ENCODE peak calls at places on chromosomes 2 and 18, in five cellular contexts. H is kidney epithelial cell; Q is brain microvascular endothelial cell; U is CD8-positive, alpha-beta T cell; C is body of pancreas. P is an unnamed sample. For H3K27me3, the result is how much of the 10 kb centered on the place peaks cover.

GRCh38 chr2:3280683-3281520 is 96.7 kb downstream of the EIPR1 start:
- DNase-seq in H (no peak), Q (no peak), U (no peak), C (no peak), P (no peak)

GRCh38 chr18:67243799-67244587 is 272.5 kb downstream of the DSEL start:
- DNase-seq in H (no peak), Q (peak), U (no peak), C (no peak), P (peak)

GRCh38 chr18:50169149-50169548 is 25.8 kb downstream of the MYO5B start:
- DNase-seq in H (no peak), Q (no peak), U (no peak), C (no peak), P (no peak)

GRCh38 chr18:23504720-23505119 is 1.4 kb downstream of the RMC1 start:
- DNase-seq in H (no peak), Q (no peak), U (no peak), C (peak), P (no peak)

GRCh38 chr18:35695803-35696202 is 114.3 kb downstream of the GALNT1 start:
- DNase-seq in H (no peak), Q (no peak), U (no peak), C (peak), P (no peak)

GRCh38 chr2:69779258-69779989 is 37.5 kb downstream of the ANXA4 start:
- DNase-seq in H (no peak), Q (peak), U (no peak), C (no peak), P (peak)

GRCh38 chr2:221429741-221430491 is 142.2 kb downstream of the EPHA4 start:
- DNase-seq in H (no peak), Q (no peak), U (no peak), C (peak), P (peak)

GRCh38 chr18:46636040-46636630 is 20.9 kb downstream of the LOXHD1 start:
- DNase-seq in H (no peak), Q (no peak), U (no peak), C (no peak), P (no peak)

GRCh38 chr2:233480490-233481202 is 85.9 kb downstream of the USP40 start:
- DNase-seq in H (no peak), Q (no peak), U (no peak), C (no peak), P (peak)

GRCh38 chr2:72915907-72916742 is 1.2 kb upstream of the EMX1 start:
- DNase-seq in H (no peak), Q (no peak), U (no peak), C (peak), P (no peak)

GRCh38 chr2:27622921-27623384 is 5.9 kb downstream of the CCDC121 start:
- DNase-seq in H (peak), Q (peak), U (no peak), C (no peak), P (peak)

DNA sequence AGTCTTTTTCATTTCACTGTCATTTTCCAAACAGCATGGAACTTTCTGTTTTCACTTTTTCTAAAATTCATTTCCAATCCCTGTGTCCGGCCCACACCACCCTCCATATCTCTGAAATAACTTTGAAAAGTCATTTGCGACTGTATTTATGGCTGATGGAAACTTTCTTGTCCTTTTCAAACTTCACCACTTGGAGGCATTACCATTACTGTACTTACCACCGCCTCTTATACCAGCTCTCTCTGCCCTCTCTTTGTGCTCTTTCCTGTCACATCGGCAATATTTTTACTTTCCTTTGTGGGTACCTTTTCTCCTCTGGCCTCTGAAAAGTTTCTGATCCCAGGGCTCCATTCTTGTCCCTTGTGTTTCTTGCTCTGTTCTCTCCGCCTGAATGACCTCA is 39.5 kb upstream of the IL1RL1 start:
- DNase-seq in H (no peak), Q (no peak), U (no peak), C (no peak), P (no peak)
- TF ChIP-seq CTCF in H (no peak), Q (peak), U (peak), C (no peak), P (no peak)

DNA sequence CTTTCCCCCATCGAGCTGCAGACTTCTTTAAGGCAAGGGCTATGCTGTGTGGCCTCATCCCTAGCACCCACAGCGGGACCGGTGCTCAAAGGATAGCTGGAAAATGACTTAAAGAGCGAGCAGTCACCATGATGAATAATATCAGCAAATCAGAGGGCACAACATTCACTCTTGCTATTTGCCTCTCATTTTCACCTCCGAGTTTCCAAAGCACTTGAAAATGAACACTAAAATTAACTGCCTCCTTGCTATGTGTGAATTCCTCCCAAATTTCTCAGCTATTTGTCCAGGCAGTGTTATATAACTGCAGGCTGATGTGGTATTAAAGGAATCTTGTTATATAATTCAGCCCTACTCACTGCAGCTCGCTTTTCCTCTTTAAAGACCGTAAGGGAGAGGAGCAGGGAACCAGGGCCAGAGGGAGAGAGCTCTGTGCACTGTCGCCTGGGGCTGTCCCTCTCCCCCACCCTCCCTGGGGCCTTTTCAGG is 1.5 kb downstream of the CYS1 start:
- DNase-seq in H (no peak), Q (no peak), U (no peak), C (no peak), P (no peak)
- H3K27me3 ChIP-seq in H (under half), Q (under half), U (under half), C (under half), P (under half)

DNA sequence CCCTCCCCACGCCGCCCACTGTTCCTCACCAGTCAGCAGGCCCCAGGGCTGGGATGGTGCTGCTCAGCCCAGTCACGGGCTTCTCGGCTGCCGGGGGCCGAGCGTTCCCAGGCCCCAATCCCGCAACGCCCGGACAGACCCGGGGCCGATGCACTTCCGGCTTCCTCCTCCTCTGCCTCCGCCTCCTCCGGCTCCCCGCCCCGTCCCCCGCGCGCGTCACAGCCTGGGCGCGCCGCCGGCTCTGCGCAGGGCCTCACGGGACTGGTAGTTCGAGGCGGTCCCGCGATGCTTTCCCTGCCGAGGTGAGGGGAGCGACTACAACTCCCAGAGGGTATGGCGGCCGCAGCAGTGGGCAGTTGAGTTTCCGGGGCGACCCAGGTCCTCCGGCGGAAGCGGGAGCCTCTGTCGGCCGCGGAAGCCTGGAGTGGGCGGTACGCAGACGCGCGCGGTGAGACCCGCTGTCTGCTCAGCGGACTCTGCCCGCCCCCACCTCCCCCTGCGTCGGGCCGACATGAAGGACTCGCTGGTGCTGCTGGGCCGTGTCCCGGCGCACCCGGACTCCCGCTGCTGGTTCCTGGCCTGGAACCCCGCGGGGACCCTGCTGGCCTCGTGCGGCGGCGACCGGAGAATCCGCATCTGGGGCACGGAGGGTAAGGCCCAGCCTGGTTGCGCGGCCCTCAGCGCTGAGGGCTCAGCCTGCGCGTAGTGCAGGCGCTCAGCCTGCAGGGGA is at the start of the genes CIAO1 and TMEM127:
- DNase-seq in H (peak), Q (peak), U (peak), C (peak), P (peak)
- TF ChIP-seq CTCF in H (peak), Q (no peak), U (no peak), C (no peak), P (no peak)

GRCh38 chr2:19331452-19331851 is 27.0 kb downstream of the OSR1 start:
- DNase-seq in H (no peak), Q (no peak), U (no peak), C (no peak), P (no peak)

GRCh38 chr2:19330436-19330835 is 28.0 kb downstream of the OSR1 start:
- DNase-seq in H (no peak), Q (no peak), U (no peak), C (no peak), P (no peak)

GRCh38 chr2:19332503-19332902 is 25.9 kb downstream of the OSR1 start:
- DNase-seq in H (no peak), Q (no peak), U (no peak), C (no peak), P (no peak)

DNA sequence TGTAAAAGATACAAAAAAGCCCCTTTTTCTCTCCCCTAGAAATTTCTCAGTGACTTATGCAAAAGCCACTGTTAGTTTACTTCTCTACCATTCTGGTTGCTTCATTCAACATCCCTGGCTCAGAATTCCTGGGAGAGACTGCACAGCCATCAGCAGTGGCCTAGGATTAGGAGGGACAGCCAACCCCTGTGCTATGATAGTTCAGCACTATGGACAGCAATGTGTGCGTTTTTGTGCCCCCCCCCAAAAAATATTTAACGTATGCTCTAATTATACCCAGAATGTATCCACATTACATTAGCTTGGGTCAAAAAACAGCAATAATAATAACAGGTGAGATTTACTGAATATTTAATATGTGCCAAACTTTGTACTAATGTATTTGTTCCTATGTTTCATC is 29.0 kb downstream of the OSR1 start:
- DNase-seq in H (no peak), Q (no peak), U (no peak), C (no peak), P (no peak)
- H3K27me3 ChIP-seq in H (under half), Q (under half), U (under half), C (under half), P (under half)

GRCh38 chr2:36333350-36334012 is 22.1 kb upstream of the CRIM1 start:
- DNase-seq in H (no peak), Q (no peak), U (no peak), C (no peak), P (peak)
- TF ChIP-seq CTCF in H (no peak), Q (no peak), U (no peak), C (no peak), P (no peak)

GRCh38 chr2:576292-576691 is 100.9 kb downstream of the TMEM18 start:
- DNase-seq in H (no peak), Q (no peak), U (no peak), C (no peak), P (no peak)

GRCh38 chr2:575728-576237 is 101.4 kb downstream of the TMEM18 start:
- DNase-seq in H (no peak), Q (no peak), U (no peak), C (no peak), P (no peak)

GRCh38 chr2:575030-575727 is 102.0 kb downstream of the TMEM18 start:
- DNase-seq in H (no peak), Q (no peak), U (no peak), C (no peak), P (no peak)

GRCh38 chr2:573805-574392 is 103.3 kb downstream of the TMEM18 start:
- DNase-seq in H (no peak), Q (no peak), U (no peak), C (no peak), P (no peak)

DNA sequence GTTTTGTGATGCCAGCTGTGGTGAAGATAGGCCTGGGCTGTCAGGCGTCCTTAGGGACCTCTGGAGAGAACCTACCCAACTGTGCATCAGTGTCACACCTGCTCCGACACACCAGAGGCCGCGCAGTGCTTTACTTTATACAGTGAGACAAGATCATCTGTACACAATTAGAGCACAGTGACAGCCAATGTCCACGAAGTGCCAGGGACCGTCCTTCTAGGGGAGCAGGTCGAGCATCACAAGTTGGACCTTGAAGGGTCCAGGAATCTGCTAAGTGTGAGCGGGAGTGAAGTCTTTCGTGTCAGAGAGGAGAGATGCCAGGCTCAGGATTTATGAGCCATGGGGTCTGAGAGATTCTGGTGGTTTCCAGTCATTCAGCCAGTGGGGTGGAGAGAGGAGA is 104.2 kb downstream of the TMEM18 start:
- DNase-seq in H (no peak), Q (no peak), U (no peak), C (no peak), P (no peak)
- H3K27me3 ChIP-seq in H (under half), Q (under half), U (under half), C (under half), P (under half)

DNA sequence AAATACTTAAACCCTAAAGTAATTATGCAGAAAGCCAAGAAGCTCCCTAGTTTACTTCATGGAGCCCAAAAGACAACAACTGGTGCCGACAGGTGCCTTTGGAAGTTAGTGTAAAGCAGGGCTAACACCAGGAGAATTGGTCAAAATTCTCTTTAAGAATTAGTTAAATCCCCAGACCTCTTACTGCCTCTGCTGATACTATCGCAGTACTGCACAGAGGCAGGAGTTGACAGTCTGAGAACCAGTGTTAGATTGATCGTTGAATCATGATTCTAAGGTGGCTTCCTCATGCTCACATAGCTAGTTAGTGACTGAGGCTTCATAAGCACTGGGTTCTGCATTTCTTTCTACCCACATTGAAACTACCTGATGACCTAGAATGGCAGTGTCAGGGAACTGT is 445.0 kb downstream of the XIRP2 start:
- DNase-seq in H (no peak), Q (no peak), U (no peak), C (no peak), P (no peak)
- TF ChIP-seq CTCF in H (peak), Q (peak), U (no peak), C (peak), P (no peak)

GRCh38 chr18:58528011-58528367 is 100.9 kb downstream of the ALPK2 start:
- DNase-seq in H (no peak), Q (no peak), U (no peak), C (no peak), P (no peak)

GRCh38 chr18:58526425-58527115 is 102.3 kb downstream of the ALPK2 start:
- DNase-seq in H (peak), Q (no peak), U (no peak), C (no peak), P (no peak)

GRCh38 chr18:58525928-58526424 is 102.9 kb downstream of the ALPK2 start:
- DNase-seq in H (no peak), Q (no peak), U (no peak), C (no peak), P (no peak)

GRCh38 chr18:58525517-58525916 is 103.4 kb downstream of the ALPK2 start:
- DNase-seq in H (no peak), Q (peak), U (no peak), C (no peak), P (peak)

DNA sequence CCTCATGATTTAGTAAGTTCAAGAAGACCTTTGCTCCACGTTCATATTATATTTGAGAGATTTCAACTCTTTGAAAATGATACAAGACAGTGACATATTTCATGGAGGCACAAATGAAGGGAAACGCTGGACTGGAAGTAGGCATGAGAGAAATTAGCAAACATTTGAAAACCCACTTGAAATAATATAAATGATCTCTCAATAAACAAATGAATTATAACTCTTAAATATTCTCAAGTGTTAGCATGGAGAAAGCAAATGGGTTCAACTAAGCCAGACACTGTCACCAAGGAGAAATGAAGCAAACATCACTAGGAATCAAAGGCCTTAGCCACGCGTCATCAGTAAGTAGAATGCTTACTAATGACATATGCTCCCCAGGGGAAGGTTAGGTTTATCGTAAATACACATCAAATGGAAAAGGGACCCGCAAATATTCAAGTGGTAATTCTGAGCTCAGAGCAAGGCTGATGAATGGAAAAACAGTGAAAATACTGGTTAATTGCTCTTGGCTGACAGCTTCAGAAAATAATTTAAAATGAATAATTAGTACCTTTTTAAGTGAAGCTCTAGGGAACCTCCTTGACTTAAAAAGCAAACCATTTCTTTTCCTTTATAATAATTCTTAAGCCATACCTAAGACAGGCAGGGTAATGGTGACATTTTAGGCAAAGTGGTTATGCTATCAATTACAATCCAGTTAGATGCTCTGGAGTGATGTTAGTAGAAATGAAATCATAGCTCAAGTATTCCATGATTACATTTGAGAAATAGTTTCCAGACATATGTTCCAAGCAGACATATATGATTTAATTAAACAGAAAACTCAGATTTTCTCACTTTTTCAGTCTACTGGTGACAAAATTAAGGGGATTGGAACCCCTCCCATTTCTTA is 101.5 kb downstream of the ALPK2 start:
- DNase-seq in H (no peak), Q (peak), U (no peak), C (no peak), P (no peak)
- H3K27me3 ChIP-seq in H (under half), Q (under half), U (under half), C (under half), P (under half)

GRCh38 chr18:10536270-10536669 is 10.4 kb downstream of the NAPG start:
- DNase-seq in H (no peak), Q (peak), U (no peak), C (no peak), P (peak)

GRCh38 chr18:10533111-10533510 is 7.3 kb downstream of the NAPG start:
- DNase-seq in H (no peak), Q (no peak), U (no peak), C (no peak), P (no peak)

GRCh38 chr18:10543277-10543676 is 17.4 kb downstream of the NAPG start:
- DNase-seq in H (no peak), Q (no peak), U (no peak), C (no peak), P (no peak)

GRCh38 chr18:10537765-10538164 is 11.9 kb downstream of the NAPG start:
- DNase-seq in H (no peak), Q (no peak), U (no peak), C (no peak), P (no peak)
- TF ChIP-seq CTCF in H (no peak), Q (no peak), U (no peak), C (no peak), P (no peak)

P was measured in bronchial epithelial cell.